ENCODE peak calls at places on chromosomes 13 and 19, in five cellular contexts. One of them, this sample, is unnamed.

GRCh38 chr19:48656840-48657474 is 11.0 kb upstream of the CA11 start:
- DNase-seq in NCI-H774: peak
- DNase-seq in neural progenitor cell: no peak
- DNase-seq in KG1: no peak
- DNase-seq in heart left ventricle: no peak
- DNase-seq in this sample: peak

GRCh38 chr13:63972328-63972727 is 2556.7 kb upstream of the PCDH20 start:
- DNase-seq in NCI-H774: no peak
- DNase-seq in neural progenitor cell: no peak
- DNase-seq in KG1: no peak
- DNase-seq in heart left ventricle: no peak
- DNase-seq in this sample: no peak

GRCh38 chr19:6020972-6021805 is 43.2 kb upstream of the RANBP3 start:
- DNase-seq in NCI-H774: peak
- DNase-seq in neural progenitor cell: no peak
- DNase-seq in KG1: no peak
- DNase-seq in heart left ventricle: no peak
- DNase-seq in this sample: no peak

GRCh38 chr19:39205449-39205764 is 1.3 kb upstream of the SYCN start:
- DNase-seq in NCI-H774: no peak
- DNase-seq in neural progenitor cell: no peak
- DNase-seq in KG1: no peak
- DNase-seq in heart left ventricle: no peak
- DNase-seq in this sample: no peak

GRCh38 chr13:98523455-98524102 is 53.3 kb downstream of the STK24 start:
- DNase-seq in NCI-H774: no peak
- DNase-seq in neural progenitor cell: no peak
- DNase-seq in KG1: no peak
- DNase-seq in heart left ventricle: no peak
- DNase-seq in this sample: no peak

GRCh38 chr13:98274921-98275487 is 97.9 kb upstream of the RNF113B start:
- DNase-seq in NCI-H774: no peak
- DNase-seq in neural progenitor cell: no peak
- DNase-seq in KG1: no peak
- DNase-seq in heart left ventricle: no peak
- DNase-seq in this sample: no peak

GRCh38 chr19:46320559-46320958 is 23.7 kb downstream of the HIF3A start:
- DNase-seq in NCI-H774: no peak
- DNase-seq in neural progenitor cell: no peak
- DNase-seq in KG1: no peak
- DNase-seq in heart left ventricle: no peak
- DNase-seq in this sample: no peak

GRCh38 chr19:53102701-53103140 is 501 bp downstream of the ZNF160 start:
- DNase-seq in NCI-H774: no peak
- DNase-seq in neural progenitor cell: peak
- DNase-seq in KG1: no peak
- DNase-seq in heart left ventricle: peak
- DNase-seq in this sample: peak

GRCh38 chr13:48739346-48740037 is 85.8 kb downstream of the CYSLTR2 start:
- DNase-seq in NCI-H774: no peak
- DNase-seq in neural progenitor cell: no peak
- DNase-seq in KG1: no peak
- DNase-seq in heart left ventricle: no peak
- DNase-seq in this sample: no peak

GRCh38 chr19:35689836-35690235 is 14.5 kb upstream of the ZBTB32 start:
- DNase-seq in NCI-H774: no peak
- DNase-seq in neural progenitor cell: no peak
- DNase-seq in KG1: no peak
- DNase-seq in heart left ventricle: no peak
- DNase-seq in this sample: no peak

GRCh38 chr19:6540918-6541689 is 10.3 kb downstream of the TNFSF9 start:
- DNase-seq in NCI-H774: no peak
- DNase-seq in neural progenitor cell: no peak
- DNase-seq in KG1: no peak
- DNase-seq in heart left ventricle: no peak
- DNase-seq in this sample: no peak

GRCh38 chr13:95987841-95988240 is 65.4 kb downstream of the UGGT2 start:
- DNase-seq in NCI-H774: no peak
- DNase-seq in neural progenitor cell: no peak
- DNase-seq in KG1: no peak
- DNase-seq in heart left ventricle: no peak
- DNase-seq in this sample: no peak

GRCh38 chr13:97339019-97339988 is 94.7 kb upstream of the RAP2A start:
- DNase-seq in NCI-H774: no peak
- DNase-seq in neural progenitor cell: no peak
- DNase-seq in KG1: no peak
- DNase-seq in heart left ventricle: peak
- DNase-seq in this sample: no peak

GRCh38 chr19:49896863-49897621 is at the start of gene IL4I1:
- DNase-seq in NCI-H774: no peak
- DNase-seq in neural progenitor cell: no peak
- DNase-seq in KG1: peak
- DNase-seq in heart left ventricle: no peak
- DNase-seq in this sample: no peak

GRCh38 chr19:2567580-2567979 is 91.7 kb downstream of the GADD45B start:
- DNase-seq in NCI-H774: no peak
- DNase-seq in neural progenitor cell: no peak
- DNase-seq in KG1: no peak
- DNase-seq in heart left ventricle: peak
- DNase-seq in this sample: peak

GRCh38 chr19:50510121-50510670 is 795 bp downstream of the JOSD2 start:
- DNase-seq in NCI-H774: no peak
- DNase-seq in neural progenitor cell: peak
- DNase-seq in KG1: no peak
- DNase-seq in heart left ventricle: peak
- DNase-seq in this sample: no peak

GRCh38 chr19:40165362-40165937 is 25.8 kb upstream of the MAP3K10 start:
- DNase-seq in NCI-H774: no peak
- DNase-seq in neural progenitor cell: peak
- DNase-seq in KG1: no peak
- DNase-seq in heart left ventricle: peak
- DNase-seq in this sample: peak

GRCh38 chr13:30224732-30225131 is 82.6 kb downstream of the KATNAL1 start:
- DNase-seq in NCI-H774: no peak
- DNase-seq in neural progenitor cell: no peak
- DNase-seq in KG1: no peak
- DNase-seq in heart left ventricle: no peak
- DNase-seq in this sample: no peak

GRCh38 chr19:35751839-35752745 is 3.7 kb downstream of the LIN37 start:
- DNase-seq in NCI-H774: no peak
- DNase-seq in neural progenitor cell: no peak
- DNase-seq in KG1: no peak
- DNase-seq in heart left ventricle: peak
- DNase-seq in this sample: no peak

GRCh38 chr19:46985532-46986415 is 33.9 kb upstream of the NPAS1 start:
- DNase-seq in NCI-H774: no peak
- DNase-seq in neural progenitor cell: no peak
- DNase-seq in KG1: no peak
- DNase-seq in heart left ventricle: no peak
- DNase-seq in this sample: peak

GRCh38 chr19:39140195-39140516 is 14.6 kb downstream of the PAK4 start:
- DNase-seq in NCI-H774: no peak
- DNase-seq in neural progenitor cell: no peak
- DNase-seq in KG1: no peak
- DNase-seq in heart left ventricle: no peak
- DNase-seq in this sample: peak

GRCh38 chr13:94339116-94339687 is 140.3 kb downstream of the DCT start:
- DNase-seq in NCI-H774: no peak
- DNase-seq in neural progenitor cell: no peak
- DNase-seq in KG1: no peak
- DNase-seq in heart left ventricle: no peak
- DNase-seq in this sample: no peak

GRCh38 chr13:40665061-40665753 is 1.2 kb downstream of the FOXO1 start:
- DNase-seq in NCI-H774: no peak
- DNase-seq in neural progenitor cell: peak
- DNase-seq in KG1: no peak
- DNase-seq in heart left ventricle: peak
- DNase-seq in this sample: peak

GRCh38 chr19:39555883-39556282 is 15.9 kb upstream of the EID2 start:
- DNase-seq in NCI-H774: no peak
- DNase-seq in neural progenitor cell: no peak
- DNase-seq in KG1: no peak
- DNase-seq in heart left ventricle: no peak
- DNase-seq in this sample: no peak

GRCh38 chr13:46642254-46642653 is 89.3 kb downstream of the LRCH1 start:
- DNase-seq in NCI-H774: no peak
- DNase-seq in neural progenitor cell: no peak
- DNase-seq in KG1: no peak
- DNase-seq in heart left ventricle: no peak
- DNase-seq in this sample: no peak

GRCh38 chr13:56459291-56459690 is 681.4 kb upstream of the PRR20A start:
- DNase-seq in NCI-H774: no peak
- DNase-seq in neural progenitor cell: no peak
- DNase-seq in KG1: no peak
- DNase-seq in heart left ventricle: no peak
- DNase-seq in this sample: no peak

GRCh38 chr13:34412817-34413365 is 529.2 kb upstream of the NBEA start:
- DNase-seq in NCI-H774: no peak
- DNase-seq in neural progenitor cell: no peak
- DNase-seq in KG1: peak
- DNase-seq in heart left ventricle: no peak
- DNase-seq in this sample: no peak

GRCh38 chr19:8305798-8306197 is 2.4 kb downstream of the CD320 start:
- DNase-seq in NCI-H774: no peak
- DNase-seq in neural progenitor cell: no peak
- DNase-seq in KG1: no peak
- DNase-seq in heart left ventricle: peak
- DNase-seq in this sample: no peak

GRCh38 chr13:39374741-39375189 is 228.2 kb downstream of the LHFPL6 start:
- DNase-seq in NCI-H774: no peak
- DNase-seq in neural progenitor cell: no peak
- DNase-seq in KG1: no peak
- DNase-seq in heart left ventricle: no peak
- DNase-seq in this sample: no peak

GRCh38 chr13:47241446-47241845 is 344.6 kb upstream of the HTR2A start:
- DNase-seq in NCI-H774: no peak
- DNase-seq in neural progenitor cell: no peak
- DNase-seq in KG1: no peak
- DNase-seq in heart left ventricle: no peak
- DNase-seq in this sample: peak

GRCh38 chr13:102136735-102137296 is 265.0 kb downstream of the FGF14 start:
- DNase-seq in NCI-H774: no peak
- DNase-seq in neural progenitor cell: no peak
- DNase-seq in KG1: no peak
- DNase-seq in heart left ventricle: no peak
- DNase-seq in this sample: no peak